ENCODE peak calls at places on chromosomes 13 and 19, in seven cellular contexts. M is mesenchymal stem cell, Q is IMR-90, P is H9, V is neuronal stem cell, T is H1, Y is trophoblast cell. C is an unnamed sample.

GRCh38 chr19:17075860-17076538 is 422 bp downstream of the MYO9B start:
- DNase-seq in M (peak; percentile 51), Q (peak; percentile 33), P (no peak), V (no peak), T (peak; percentile 73), Y (no peak), C (peak; percentile 84)

GRCh38 chr19:44866672-44867071 is 20.6 kb downstream of the NECTIN2 start:
- DNase-seq in M (no peak), Q (no peak), P (no peak), V (no peak), T (no peak), Y (no peak), C (no peak)

GRCh38 chr13:66210677-66211076 is 1019.5 kb downstream of the PCDH9 start:
- DNase-seq in M (peak; percentile 88), Q (peak; percentile 91), P (no peak), V (no peak), T (no peak), Y (no peak), C (no peak)

GRCh38 chr13:49972709-49973108 is 24.1 kb upstream of the TRIM13 start:
- DNase-seq in M (no peak), Q (no peak), P (no peak), V (no peak), T (no peak), Y (no peak), C (no peak)

GRCh38 chr19:4139614-4140236 is 13.7 kb upstream of the CREB3L3 start:
- DNase-seq in M (peak; percentile 60), Q (peak; percentile 31), P (peak; percentile 90), V (peak; percentile 48), T (peak; percentile 99), Y (peak; percentile 83), C (peak; percentile 79)

GRCh38 chr13:38979891-38980627 is 10.6 kb downstream of the STOML3 start:
- DNase-seq in M (no peak), Q (no peak), P (no peak), V (peak; percentile 83), T (no peak), Y (no peak), C (no peak)

GRCh38 chr13:98386632-98387031 is 190.3 kb downstream of the STK24 start:
- DNase-seq in M (no peak), Q (no peak), P (no peak), V (no peak), T (no peak), Y (no peak), C (no peak)

GRCh38 chr13:43058318-43058674 is 34.9 kb downstream of the DNAJC15 start:
- DNase-seq in M (peak; percentile 48), Q (peak; percentile 62), P (peak; percentile 45), V (no peak), T (no peak), Y (peak; percentile 71), C (peak; percentile 83)

GRCh38 chr19:38707512-38708114 is 36.7 kb downstream of the CAPN12 start:
- DNase-seq in M (peak; percentile 48), Q (peak; percentile 23), P (no peak), V (no peak), T (no peak), Y (no peak), C (no peak)

GRCh38 chr13:77985866-77986636 is 67.4 kb upstream of the EDNRB start:
- DNase-seq in M (no peak), Q (no peak), P (no peak), V (no peak), T (no peak), Y (no peak), C (peak; percentile 83)

GRCh38 chr19:35109395-35110112 is 6.1 kb upstream of the FXYD3 start:
- DNase-seq in M (no peak), Q (no peak), P (no peak), V (no peak), T (no peak), Y (no peak), C (no peak)

GRCh38 chr13:93244141-93244917 is 17.7 kb downstream of the GPC6 start:
- DNase-seq in M (peak; percentile 70), Q (peak; percentile 67), P (no peak), V (no peak), T (no peak), Y (no peak), C (no peak)

GRCh38 chr19:18363787-18364186 is 22.2 kb upstream of the GDF15 start:
- DNase-seq in M (no peak), Q (no peak), P (no peak), V (no peak), T (no peak), Y (no peak), C (no peak)

GRCh38 chr13:27770809-27771208 is 21.5 kb upstream of the GSX1 start:
- DNase-seq in M (no peak), Q (peak; percentile 13), P (peak; percentile 61), V (no peak), T (no peak), Y (peak; percentile 13), C (peak; percentile 57)

GRCh38 chr19:48502720-48503018 is 9.0 kb downstream of the LMTK3 start:
- DNase-seq in M (no peak), Q (no peak), P (no peak), V (no peak), T (no peak), Y (no peak), C (no peak)

GRCh38 chr19:18543814-18544475 is 572 bp upstream of the FKBP8 start:
- DNase-seq in M (peak; percentile 84), Q (peak; percentile 40), P (peak; percentile 78), V (peak; percentile 30), T (peak; percentile 74), Y (peak; percentile 79), C (peak; percentile 91)

GRCh38 chr13:75689686-75690085 is 53.6 kb downstream of the LMO7 start:
- DNase-seq in M (no peak), Q (peak; percentile 41), P (no peak), V (no peak), T (no peak), Y (no peak), C (no peak)

GRCh38 chr13:75687145-75687763 is 51.1 kb downstream of the LMO7 start:
- DNase-seq in M (peak; percentile 72), Q (peak; percentile 68), P (no peak), V (no peak), T (no peak), Y (peak; percentile 12), C (peak; percentile 57)

GRCh38 chr13:75679459-75679858 is 43.3 kb downstream of the LMO7 start:
- DNase-seq in M (no peak), Q (no peak), P (no peak), V (no peak), T (no peak), Y (no peak), C (no peak)

GRCh38 chr13:75691183-75691582 is 55.1 kb downstream of the LMO7 start:
- DNase-seq in M (peak; percentile 85), Q (peak; percentile 75), P (no peak), V (no peak), T (no peak), Y (no peak), C (no peak)

GRCh38 chr13:75685239-75685697 is 49.1 kb downstream of the LMO7 start:
- DNase-seq in M (peak; percentile 90), Q (peak; percentile 91), P (peak; percentile 52), V (peak; percentile 6), T (no peak), Y (peak; percentile 75), C (peak; percentile 84)
- H2BK5ac ChIP-seq in M (no peak overlapping the region), Q (peak overlapping the region; percentile 54), P (no peak overlapping the region), V (no peak overlapping the region), T (peak overlapping the region; percentile 41), Y (no peak overlapping the region), C (no peak overlapping the region)

DNA sequence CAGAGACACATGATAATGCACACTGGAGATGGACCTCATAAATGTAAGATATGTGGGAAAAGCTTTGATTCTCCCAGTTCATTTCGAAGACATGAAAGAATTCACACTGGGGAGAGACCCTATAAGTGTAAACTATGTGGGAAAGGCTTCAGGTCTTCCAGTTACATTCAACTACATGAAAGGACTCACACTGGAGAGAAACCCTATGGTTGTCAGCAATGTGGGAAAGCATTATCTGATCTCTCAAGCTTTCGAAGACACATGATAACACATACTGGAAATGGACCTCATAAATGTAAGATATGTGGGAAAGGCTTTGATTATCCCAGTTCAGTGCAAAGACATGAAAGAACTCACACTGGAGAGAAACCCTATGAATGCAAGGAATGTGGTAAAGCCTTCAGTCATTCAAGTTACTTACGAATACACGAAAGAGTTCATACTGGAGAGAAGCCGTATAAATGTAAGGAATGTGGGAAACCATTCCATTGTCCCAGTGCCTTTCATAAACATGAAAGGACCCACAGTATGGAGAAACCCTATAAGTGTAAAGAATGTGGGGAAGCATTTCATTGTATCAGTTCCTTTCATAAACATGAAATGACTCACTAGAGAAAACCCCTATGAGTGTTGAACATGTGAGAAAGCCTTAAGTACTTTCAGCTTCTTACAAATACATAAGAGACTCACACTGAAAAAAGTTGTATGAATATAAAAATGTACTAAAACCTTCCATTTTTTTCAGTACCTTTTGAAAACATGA is 14.7 kb downstream of the ZNF441 start:
- DNase-seq in M (peak; percentile 24), Q (peak; percentile 7), P (no peak), V (no peak), T (no peak), Y (peak; percentile 19), C (peak; percentile 14)
- H2BK5ac ChIP-seq in M (no peak overlapping the region), Q (no peak overlapping the region), P (no peak overlapping the region), V (no peak overlapping the region), T (no peak overlapping the region), Y (no peak overlapping the region), C (no peak overlapping the region)

GRCh38 chr13:105894711-105895110 is 640.8 kb downstream of the EFNB2 start:
- DNase-seq in M (peak; percentile 11), Q (no peak), P (no peak), V (no peak), T (no peak), Y (no peak), C (no peak)

GRCh38 chr13:105897575-105897974 is 637.9 kb downstream of the EFNB2 start:
- DNase-seq in M (no peak), Q (no peak), P (no peak), V (no peak), T (no peak), Y (no peak), C (no peak)
- H2BK5ac ChIP-seq in M (no peak overlapping the region), Q (no peak overlapping the region), P (no peak overlapping the region), V (no peak overlapping the region), T (no peak overlapping the region), Y (no peak overlapping the region), C (no peak overlapping the region)

GRCh38 chr19:29318581-29318980 is 105.6 kb upstream of the UQCRFS1 start:
- DNase-seq in M (no peak), Q (no peak), P (no peak), V (no peak), T (no peak), Y (no peak), C (no peak)

GRCh38 chr19:29321116-29321515 is 108.2 kb upstream of the UQCRFS1 start:
- DNase-seq in M (no peak), Q (no peak), P (no peak), V (no peak), T (no peak), Y (no peak), C (no peak)

GRCh38 chr19:29320076-29320475 is 107.1 kb upstream of the UQCRFS1 start:
- DNase-seq in M (no peak), Q (no peak), P (no peak), V (no peak), T (no peak), Y (no peak), C (no peak)

GRCh38 chr19:29323046-29323971 is 110.4 kb upstream of the UQCRFS1 start:
- DNase-seq in M (no peak), Q (no peak), P (peak; percentile 4), V (no peak), T (no peak), Y (no peak), C (no peak)

DNA sequence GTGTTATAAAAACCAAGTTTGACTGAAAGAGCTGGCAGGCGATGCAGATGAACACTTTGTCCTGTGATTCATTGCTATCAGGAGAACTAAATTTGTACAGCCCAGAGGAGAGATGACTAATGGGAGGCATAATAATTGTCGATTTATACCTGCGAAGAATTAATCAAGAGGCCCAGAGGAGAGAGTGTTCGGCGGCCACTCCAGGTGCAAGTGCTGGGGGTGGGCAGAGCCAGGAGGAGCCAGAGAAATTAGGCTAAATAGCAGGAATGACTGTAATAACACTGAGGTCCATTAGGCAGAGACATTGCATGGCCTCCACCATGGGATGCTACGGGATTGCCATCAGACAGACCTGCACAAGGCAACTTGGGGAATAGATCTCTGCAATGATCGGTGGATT is 107.7 kb upstream of the UQCRFS1 start:
- DNase-seq in M (no peak), Q (no peak), P (peak; percentile 8), V (no peak), T (no peak), Y (no peak), C (no peak)
- H2BK5ac ChIP-seq in M (no peak overlapping the region), Q (no peak overlapping the region), P (no peak overlapping the region), V (no peak overlapping the region), T (no peak overlapping the region), Y (no peak overlapping the region), C (no peak overlapping the region)